ENCODE peak calls at places on chromosomes 1 and 21, in nine cellular contexts. S, H, C, E, W, Z, U, Q and F are unnamed samples.

GRCh38 chr1:180156201-180156600 is 1.5 kb downstream of the QSOX1 start:
- DNase-seq in S (no peak), H (no peak), C (no peak), E (no peak), W (no peak), Z (no peak), U (no peak), Q (no peak), F (no peak)

GRCh38 chr1:22612657-22613056 is 23.8 kb upstream of the C1QA start:
- DNase-seq in S (no peak), H (no peak), C (no peak), E (no peak), W (no peak), Z (no peak), U (no peak), Q (no peak), F (no peak)

GRCh38 chr1:173478099-173478555 is 992 bp downstream of the PRDX6 start:
- DNase-seq in S (peak), H (peak), C (peak), E (peak), W (no peak), Z (peak), U (peak), Q (no peak), F (peak)

GRCh38 chr1:151846062-151846568 is 6.5 kb upstream of the C2CD4D start:
- DNase-seq in S (no peak), H (peak), C (peak), E (peak), W (peak), Z (no peak), U (peak), Q (no peak), F (no peak)

GRCh38 chr1:113808450-113809195 is 3.7 kb downstream of the RSBN1 start:
- DNase-seq in S (no peak), H (no peak), C (no peak), E (no peak), W (no peak), Z (no peak), U (no peak), Q (no peak), F (no peak)

GRCh38 chr21:46184625-46185555 is 631 bp upstream of the SPATC1L start:
- DNase-seq in S (no peak), H (peak), C (peak), E (peak), W (peak), Z (peak), U (peak), Q (peak), F (no peak)

GRCh38 chr1:190478193-190479007 is 736 bp upstream of the BRINP3 start:
- DNase-seq in S (no peak), H (no peak), C (no peak), E (peak), W (peak), Z (no peak), U (peak), Q (no peak), F (no peak)

GRCh38 chr1:147292635-147293251 is 50.3 kb downstream of the CHD1L start:
- DNase-seq in S (peak), H (peak), C (no peak), E (peak), W (no peak), Z (no peak), U (peak), Q (no peak), F (peak)

GRCh38 chr21:31872452-31873274 is at the start of gene HUNK:
- DNase-seq in S (no peak), H (peak), C (peak), E (peak), W (peak), Z (peak), U (peak), Q (peak), F (no peak)

GRCh38 chr1:244280221-244280620 is 171.5 kb downstream of the ADSS2 start:
- DNase-seq in S (no peak), H (no peak), C (no peak), E (no peak), W (no peak), Z (no peak), U (peak), Q (no peak), F (no peak)

GRCh38 chr1:228006034-228006792 is 585 bp upstream of the WNT3A start:
- DNase-seq in S (no peak), H (no peak), C (no peak), E (no peak), W (no peak), Z (no peak), U (no peak), Q (peak), F (no peak)

GRCh38 chr1:70204578-70204977 is 801 bp downstream of the LRRC40 start:
- DNase-seq in S (no peak), H (no peak), C (no peak), E (peak), W (no peak), Z (no peak), U (no peak), Q (no peak), F (no peak)

GRCh38 chr1:32989160-32989894 is 24.7 kb upstream of the RNF19B start:
- DNase-seq in S (peak), H (peak), C (no peak), E (peak), W (no peak), Z (no peak), U (peak), Q (no peak), F (peak)

GRCh38 chr21:31500071-31500470 is 156.0 kb upstream of the TIAM1 start:
- DNase-seq in S (no peak), H (no peak), C (no peak), E (no peak), W (no peak), Z (no peak), U (no peak), Q (no peak), F (no peak)

GRCh38 chr1:192477630-192478029 is 97.9 kb upstream of the RGS1 start:
- DNase-seq in S (no peak), H (no peak), C (peak), E (peak), W (no peak), Z (peak), U (peak), Q (no peak), F (no peak)

GRCh38 chr1:165173818-165174217 is 182.7 kb downstream of the LMX1A start:
- DNase-seq in S (no peak), H (no peak), C (no peak), E (no peak), W (no peak), Z (no peak), U (no peak), Q (no peak), F (no peak)

GRCh38 chr1:204294371-204294770 is 65.4 kb downstream of the PLEKHA6 start:
- DNase-seq in S (peak), H (peak), C (peak), E (peak), W (no peak), Z (no peak), U (peak), Q (no peak), F (peak)

GRCh38 chr1:235407419-235407818 is 40.2 kb downstream of the TBCE start:
- DNase-seq in S (no peak), H (no peak), C (no peak), E (no peak), W (no peak), Z (no peak), U (no peak), Q (no peak), F (no peak)

GRCh38 chr1:224783006-224783651 is 146.3 kb upstream of the DNAH14 start:
- DNase-seq in S (no peak), H (no peak), C (peak), E (no peak), W (no peak), Z (peak), U (no peak), Q (no peak), F (no peak)

GRCh38 chr1:228044961-228045360 is 37.5 kb upstream of the ARF1 start:
- DNase-seq in S (no peak), H (no peak), C (no peak), E (no peak), W (peak), Z (no peak), U (no peak), Q (no peak), F (no peak)

GRCh38 chr1:75725861-75726361 is 1.4 kb downstream of the ACADM start:
- DNase-seq in S (no peak), H (no peak), C (peak), E (no peak), W (no peak), Z (peak), U (no peak), Q (no peak), F (no peak)

GRCh38 chr1:64421377-64421776 is 48.6 kb upstream of the CACHD1 start:
- DNase-seq in S (no peak), H (peak), C (no peak), E (no peak), W (no peak), Z (no peak), U (no peak), Q (no peak), F (no peak)

GRCh38 chr1:82226198-82226505 is 425.4 kb downstream of the ADGRL2 start:
- DNase-seq in S (no peak), H (no peak), C (no peak), E (no peak), W (no peak), Z (no peak), U (peak), Q (no peak), F (no peak)

GRCh38 chr1:200520740-200521139 is 99.8 kb downstream of the KIF14 start:
- DNase-seq in S (no peak), H (no peak), C (no peak), E (no peak), W (no peak), Z (no peak), U (no peak), Q (no peak), F (no peak)

GRCh38 chr21:28268685-28269084 is 724.0 kb downstream of the LTN1 start:
- DNase-seq in S (no peak), H (no peak), C (no peak), E (no peak), W (no peak), Z (no peak), U (no peak), Q (no peak), F (no peak)
- TF ChIP-seq CTCF in S (no peak), H (no peak), C (no peak), E (no peak), W (no peak), Z (no peak), U (no peak), Q (no peak), F (no peak)

GRCh38 chr1:39992888-39993287 is 37.9 kb downstream of the MFSD2A start:
- DNase-seq in S (no peak), H (no peak), C (no peak), E (no peak), W (no peak), Z (no peak), U (no peak), Q (no peak), F (no peak)
- TF ChIP-seq CTCF in S (no peak), H (no peak), C (no peak), E (no peak), W (no peak), Z (no peak), U (no peak), Q (no peak), F (no peak)

GRCh38 chr1:153827168-153827964 is 52.2 kb downstream of the SLC27A3 start:
- DNase-seq in S (no peak), H (no peak), C (no peak), E (no peak), W (no peak), Z (no peak), U (no peak), Q (no peak), F (no peak)
- TF ChIP-seq CTCF in S (no peak), H (no peak), C (no peak), E (peak), W (peak), Z (peak), U (no peak), Q (no peak), F (no peak)

GRCh38 chr1:218996362-218996761 is 177.3 kb upstream of the LYPLAL1 start:
- DNase-seq in S (no peak), H (no peak), C (no peak), E (no peak), W (no peak), Z (no peak), U (no peak), Q (no peak), F (no peak)
- TF ChIP-seq CTCF in S (peak), H (no peak), C (no peak), E (no peak), W (peak), Z (no peak), U (peak), Q (no peak), F (no peak)

GRCh38 chr1:221693087-221693486 is 48.8 kb downstream of the DUSP10 start:
- DNase-seq in S (no peak), H (no peak), C (no peak), E (no peak), W (no peak), Z (no peak), U (no peak), Q (no peak), F (no peak)
- TF ChIP-seq CTCF in S (peak), H (peak), C (no peak), E (no peak), W (peak), Z (peak), U (no peak), Q (no peak), F (no peak)